ENCODE peak calls at places on chromosomes 4 and X, in six cellular contexts. J, K, N, W, H and O are unnamed samples.

GRCh38 chrX:97021680-97022079 is 138.0 kb downstream of the RPA4 start:
- DNase-seq in J (no peak), K (no peak), N (peak; percentile 10), W (peak; percentile 49), H (no peak), O (no peak)

GRCh38 chr4:75940692-75941253 is at the start of gene NAAA:
- DNase-seq in J (peak; percentile 81), K (peak; percentile 88), N (peak; percentile 31), W (peak; percentile 65), H (peak; percentile 89), O (no peak)

GRCh38 chr4:131054489-131055019 is 1958.6 kb downstream of the C4orf33 start:
- DNase-seq in J (peak; percentile 42), K (no peak), N (no peak), W (no peak), H (no peak), O (no peak)

GRCh38 chr4:26570596-26570995 is 13.3 kb upstream of the TBC1D19 start:
- DNase-seq in J (no peak), K (no peak), N (peak; percentile 79), W (no peak), H (no peak), O (no peak)

GRCh38 chr4:48909697-48910096 is 3.1 kb upstream of the OCIAD2 start:
- DNase-seq in J (no peak), K (no peak), N (peak; percentile 99), W (peak; percentile 99), H (peak; percentile 55), O (no peak)

GRCh38 chrX:74506310-74507115 is 85.2 kb downstream of the SLC16A2 start:
- DNase-seq in J (no peak), K (peak; percentile 39), N (no peak), W (no peak), H (no peak), O (no peak)

GRCh38 chr4:80452768-80453167 is 117.2 kb downstream of the CFAP299 start:
- DNase-seq in J (no peak), K (no peak), N (peak; percentile 28), W (no peak), H (no peak), O (no peak)

GRCh38 chr4:83961575-83961974 is 425.7 kb downstream of the GPAT3 start:
- DNase-seq in J (no peak), K (no peak), N (peak; percentile 21), W (peak; percentile 23), H (no peak), O (no peak)

GRCh38 chrX:11137543-11138139 is 26.5 kb downstream of the HCCS start:
- DNase-seq in J (no peak), K (peak; percentile 30), N (peak; percentile 64), W (peak; percentile 52), H (no peak), O (no peak)

GRCh38 chr4:107862658-107863057 is 37.9 kb downstream of the SGMS2 start:
- DNase-seq in J (no peak), K (no peak), N (peak; percentile 86), W (peak; percentile 63), H (peak; percentile 49), O (no peak)

DNA sequence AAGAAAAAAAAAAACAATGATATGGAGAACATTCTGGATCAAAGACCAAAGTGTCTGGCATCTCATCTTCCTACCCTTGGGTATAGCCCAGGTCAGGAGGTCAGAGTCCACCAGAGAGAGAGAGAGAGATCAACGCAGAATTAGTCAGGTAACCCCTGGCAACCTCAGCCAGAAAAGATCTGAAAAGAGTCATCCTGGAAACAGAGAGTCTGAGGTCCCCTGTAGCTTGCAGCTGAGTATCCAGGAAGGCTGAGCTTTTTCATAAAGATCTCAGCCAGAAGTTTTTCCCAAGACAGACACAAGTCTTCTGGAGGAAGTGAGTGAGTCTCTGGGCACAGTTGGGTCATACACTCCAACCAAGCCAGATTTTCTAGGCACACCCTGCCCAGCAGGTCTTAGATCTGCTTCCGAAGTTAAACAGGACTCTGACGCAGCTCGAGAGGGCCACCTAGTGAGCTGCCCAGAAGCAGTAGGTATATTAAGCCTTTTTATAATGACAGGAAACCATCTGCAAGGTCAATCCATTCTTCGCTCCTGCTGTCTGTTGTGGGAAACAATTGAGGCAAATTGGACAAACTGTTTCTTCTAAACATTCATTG is 35.7 kb downstream of the ACE2 start:
- DNase-seq in J (peak; percentile 36), K (peak; percentile 11), N (peak; percentile 71), W (peak; percentile 44), H (peak; percentile 76), O (no peak)
- TF ChIP-seq CTCF in J (no peak), K (peak; percentile 25), N (peak; percentile 58), W (peak; percentile 62), H (no peak), O (peak; percentile 39)

GRCh38 chr4:154743683-154744340 is at the start of gene LRAT:
- DNase-seq in J (peak; percentile 90), K (peak; percentile 28), N (peak; percentile 8), W (no peak), H (peak; percentile 70), O (no peak)
- TF ChIP-seq CTCF in J (peak; percentile 33), K (no peak), N (no peak), W (no peak), H (no peak), O (no peak)

GRCh38 chr4:11488657-11489448 is 60.2 kb upstream of the HS3ST1 start:
- DNase-seq in J (no peak), K (no peak), N (no peak), W (no peak), H (no peak), O (no peak)
- TF ChIP-seq CTCF in J (no peak), K (no peak), N (no peak), W (no peak), H (no peak), O (no peak)

GRCh38 chr4:92303621-92304027 is at the start of gene GRID2:
- DNase-seq in J (peak; percentile 83), K (no peak), N (no peak), W (peak; percentile 2), H (no peak), O (no peak)
- TF ChIP-seq CTCF in J (no peak), K (no peak), N (no peak), W (no peak), H (no peak), O (no peak)

DNA sequence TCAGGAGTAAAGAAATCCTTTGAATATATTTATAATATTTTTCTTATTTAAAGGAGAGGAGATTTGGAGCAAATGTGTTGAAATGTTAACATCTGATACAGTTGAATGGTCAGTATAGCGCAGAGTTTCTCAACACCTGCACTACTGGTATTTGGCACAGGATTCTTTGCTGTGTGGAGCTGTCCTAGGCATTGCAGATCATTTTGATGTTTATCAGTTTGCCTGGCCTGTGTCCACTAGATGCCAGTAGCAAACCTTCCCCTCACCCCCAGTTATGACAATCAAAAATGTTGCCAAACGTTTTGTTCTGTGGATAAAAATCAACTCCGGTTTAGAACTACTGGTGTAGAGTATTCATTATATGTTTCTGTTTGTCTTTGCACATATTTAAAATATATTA is 765.3 kb upstream of the SLIT2 start:
- DNase-seq in J (no peak), K (no peak), N (no peak), W (no peak), H (no peak), O (no peak)
- TF ChIP-seq CTCF in J (no peak), K (no peak), N (peak; percentile 21), W (peak; percentile 4), H (no peak), O (no peak)